ENCODE peak calls at places on chromosomes 4 and X, in nine cellular contexts. F, G, I, V, Q, H, O, A and Y are unnamed samples.

GRCh38 chr4:111854494-111855087 is 290.7 kb upstream of the FAM241A start:
- DNase-seq in F (no peak), G (no peak), I (peak), V (peak), Q (no peak), H (peak), O (no peak), A (no peak), Y (no peak)

GRCh38 chr4:165096776-165097175 is 15.9 kb downstream of the TMEM192 start:
- DNase-seq in F (no peak), G (peak), I (peak), V (peak), Q (no peak), H (peak), O (no peak), A (no peak), Y (no peak)

GRCh38 chr4:139905489-139905888 is 239.9 kb downstream of the MGST2 start:
- DNase-seq in F (no peak), G (no peak), I (no peak), V (no peak), Q (no peak), H (no peak), O (no peak), A (no peak), Y (no peak)

GRCh38 chrX:153845842-153846241 is 15.5 kb upstream of the PDZD4 start:
- DNase-seq in F (no peak), G (no peak), I (no peak), V (no peak), Q (no peak), H (no peak), O (no peak), A (no peak), Y (no peak)

GRCh38 chrX:47992093-47992375 is 11.8 kb downstream of the ZNF182 start:
- DNase-seq in F (no peak), G (no peak), I (no peak), V (no peak), Q (no peak), H (no peak), O (no peak), A (no peak), Y (no peak)

GRCh38 chrX:74377282-74377681 is 44.0 kb upstream of the SLC16A2 start:
- DNase-seq in F (no peak), G (no peak), I (no peak), V (no peak), Q (no peak), H (no peak), O (no peak), A (no peak), Y (no peak)

GRCh38 chr4:137572163-137572562 is 39.9 kb upstream of the PCDH18 start:
- DNase-seq in F (no peak), G (no peak), I (no peak), V (no peak), Q (no peak), H (no peak), O (no peak), A (no peak), Y (no peak)

GRCh38 chrX:137654481-137654880 is 88.6 kb downstream of the ZIC3 start:
- DNase-seq in F (no peak), G (no peak), I (no peak), V (no peak), Q (no peak), H (no peak), O (no peak), A (no peak), Y (no peak)

GRCh38 chr4:74054483-74055032 is 16.1 kb upstream of the CXCL3 start:
- DNase-seq in F (no peak), G (peak), I (no peak), V (no peak), Q (no peak), H (no peak), O (no peak), A (no peak), Y (no peak)